ENCODE peak calls at places on chromosomes 5 and 9, in five cellular contexts. One of them, this sample, is unnamed.

GRCh38 chr5:136004436-136004835 is 24.4 kb upstream of the TGFBI start:
- DNase-seq in GM12865: no peak
- DNase-seq in activated T-cell treated with anti-CD3 and anti-CD28 coated beads for 1 hour: no peak
- DNase-seq in D341Med: no peak
- DNase-seq in SK-N-MC: no peak
- DNase-seq in this sample: no peak

GRCh38 chr5:144698454-144698853 is 527.8 kb downstream of the KCTD16 start:
- DNase-seq in GM12865: no peak
- DNase-seq in D341Med: no peak
- DNase-seq in SK-N-MC: no peak
- DNase-seq in activated T-cell treated with anti-CD3 and anti-CD28 coated beads for 1 hour: no peak
- DNase-seq in this sample: no peak

GRCh38 chr9:129110740-129111142 is at the start of gene CRAT:
- DNase-seq in D341Med: peak
- DNase-seq in GM12865: peak
- DNase-seq in activated T-cell treated with anti-CD3 and anti-CD28 coated beads for 1 hour: peak
- DNase-seq in SK-N-MC: peak
- DNase-seq in this sample: peak

GRCh38 chr5:994821-995220 is 13.8 kb upstream of the NKD2 start:
- DNase-seq in D341Med: peak
- DNase-seq in activated T-cell treated with anti-CD3 and anti-CD28 coated beads for 1 hour: no peak
- DNase-seq in GM12865: no peak
- DNase-seq in SK-N-MC: no peak
- DNase-seq in this sample: no peak

GRCh38 chr5:7578056-7578455 is 182.1 kb downstream of the ADCY2 start:
- DNase-seq in GM12865: no peak
- DNase-seq in D341Med: no peak
- DNase-seq in activated T-cell treated with anti-CD3 and anti-CD28 coated beads for 1 hour: no peak
- DNase-seq in SK-N-MC: no peak
- DNase-seq in this sample: no peak

GRCh38 chr9:127569819-127570401 is 42.2 kb upstream of the STXBP1 start:
- DNase-seq in activated T-cell treated with anti-CD3 and anti-CD28 coated beads for 1 hour: no peak
- DNase-seq in SK-N-MC: no peak
- DNase-seq in D341Med: peak
- DNase-seq in GM12865: peak
- DNase-seq in this sample: no peak

GRCh38 chr9:36396985-36397384 is 3.1 kb downstream of the RNF38 start:
- DNase-seq in activated T-cell treated with anti-CD3 and anti-CD28 coated beads for 1 hour: no peak
- DNase-seq in SK-N-MC: no peak
- DNase-seq in D341Med: no peak
- DNase-seq in GM12865: no peak
- DNase-seq in this sample: no peak

GRCh38 chr5:131854134-131854533 is 57.3 kb upstream of the FNIP1 start:
- DNase-seq in activated T-cell treated with anti-CD3 and anti-CD28 coated beads for 1 hour: no peak
- DNase-seq in SK-N-MC: no peak
- DNase-seq in GM12865: peak
- DNase-seq in D341Med: no peak
- DNase-seq in this sample: no peak

GRCh38 chr9:100197553-100197952 is 98.5 kb downstream of the INVS start:
- DNase-seq in D341Med: no peak
- DNase-seq in GM12865: no peak
- DNase-seq in SK-N-MC: no peak
- DNase-seq in activated T-cell treated with anti-CD3 and anti-CD28 coated beads for 1 hour: no peak
- DNase-seq in this sample: no peak

This sample was measured in SK-N-SH.